ENCODE peak calls at places on chromosomes 2 and 18, in five cellular contexts. One of them, this sample, is unnamed.

GRCh38 chr18:22185298-22185697 is 15.9 kb downstream of the GATA6 start:
- DNase-seq in activated effector memory CD4-positive, alpha-beta T cell treated with anti-CD3 and anti-CD28 coated beads, Interleukin-2, amount 50 U/mL, for 16 hours: no peak
- DNase-seq in T-helper 9 cell: no peak
- DNase-seq in T-helper 1 cell: no peak
- DNase-seq in GM19239: no peak
- DNase-seq in this sample: no peak

GRCh38 chr2:24724111-24724775 is 68.9 kb downstream of the PTRHD1 start:
- DNase-seq in T-helper 1 cell: no peak
- DNase-seq in T-helper 9 cell: no peak
- DNase-seq in GM19239: no peak
- DNase-seq in activated effector memory CD4-positive, alpha-beta T cell treated with anti-CD3 and anti-CD28 coated beads, Interleukin-2, amount 50 U/mL, for 16 hours: no peak
- DNase-seq in this sample: no peak

GRCh38 chr2:51350100-51350499 is 318.2 kb upstream of the NRXN1 start:
- DNase-seq in T-helper 1 cell: no peak
- DNase-seq in GM19239: no peak
- DNase-seq in activated effector memory CD4-positive, alpha-beta T cell treated with anti-CD3 and anti-CD28 coated beads, Interleukin-2, amount 50 U/mL, for 16 hours: no peak
- DNase-seq in T-helper 9 cell: no peak
- DNase-seq in this sample: no peak

GRCh38 chr2:102618452-102619413 is 620 bp upstream of the SLC9A2 start:
- DNase-seq in activated effector memory CD4-positive, alpha-beta T cell treated with anti-CD3 and anti-CD28 coated beads, Interleukin-2, amount 50 U/mL, for 16 hours: no peak
- DNase-seq in T-helper 9 cell: no peak
- DNase-seq in T-helper 1 cell: no peak
- DNase-seq in GM19239: no peak
- DNase-seq in this sample: peak; percentile 27

GRCh38 chr18:8952796-8953760 is 149.4 kb upstream of the NDUFV2 start:
- DNase-seq in GM19239: no peak
- DNase-seq in activated effector memory CD4-positive, alpha-beta T cell treated with anti-CD3 and anti-CD28 coated beads, Interleukin-2, amount 50 U/mL, for 16 hours: no peak
- DNase-seq in T-helper 1 cell: no peak
- DNase-seq in T-helper 9 cell: no peak
- DNase-seq in this sample: no peak

GRCh38 chr2:153873062-153874048 is 1.6 kb downstream of the GALNT13 start:
- DNase-seq in T-helper 9 cell: no peak
- DNase-seq in GM19239: no peak
- DNase-seq in T-helper 1 cell: no peak
- DNase-seq in activated effector memory CD4-positive, alpha-beta T cell treated with anti-CD3 and anti-CD28 coated beads, Interleukin-2, amount 50 U/mL, for 16 hours: no peak
- DNase-seq in this sample: no peak

GRCh38 chr2:215171151-215171550 is 32.7 kb upstream of the ABCA12 start:
- DNase-seq in GM19239: no peak
- DNase-seq in T-helper 1 cell: no peak
- DNase-seq in activated effector memory CD4-positive, alpha-beta T cell treated with anti-CD3 and anti-CD28 coated beads, Interleukin-2, amount 50 U/mL, for 16 hours: no peak
- DNase-seq in T-helper 9 cell: no peak
- DNase-seq in this sample: peak; percentile 52

GRCh38 chr2:217908544-217908943 is 94.3 kb downstream of the TNS1 start:
- DNase-seq in activated effector memory CD4-positive, alpha-beta T cell treated with anti-CD3 and anti-CD28 coated beads, Interleukin-2, amount 50 U/mL, for 16 hours: no peak
- DNase-seq in T-helper 9 cell: no peak
- DNase-seq in GM19239: no peak
- DNase-seq in T-helper 1 cell: no peak
- DNase-seq in this sample: no peak

GRCh38 chr2:226911932-226912331 is 76.1 kb downstream of the RHBDD1 start:
- DNase-seq in GM19239: no peak
- DNase-seq in T-helper 9 cell: no peak
- DNase-seq in activated effector memory CD4-positive, alpha-beta T cell treated with anti-CD3 and anti-CD28 coated beads, Interleukin-2, amount 50 U/mL, for 16 hours: no peak
- DNase-seq in T-helper 1 cell: no peak
- DNase-seq in this sample: peak; percentile 12

GRCh38 chr18:38025433-38026038 is 459.9 kb upstream of the CELF4 start:
- DNase-seq in T-helper 1 cell: no peak
- DNase-seq in T-helper 9 cell: no peak
- DNase-seq in GM19239: no peak
- DNase-seq in activated effector memory CD4-positive, alpha-beta T cell treated with anti-CD3 and anti-CD28 coated beads, Interleukin-2, amount 50 U/mL, for 16 hours: no peak
- DNase-seq in this sample: no peak

GRCh38 chr2:216985658-216986141 is 125.8 kb upstream of the TNP1 start:
- DNase-seq in activated effector memory CD4-positive, alpha-beta T cell treated with anti-CD3 and anti-CD28 coated beads, Interleukin-2, amount 50 U/mL, for 16 hours: no peak
- DNase-seq in GM19239: no peak
- DNase-seq in T-helper 1 cell: no peak
- DNase-seq in T-helper 9 cell: no peak
- DNase-seq in this sample: no peak

GRCh38 chr2:535222-535621 is 142.0 kb downstream of the TMEM18 start:
- DNase-seq in GM19239: no peak
- DNase-seq in T-helper 9 cell: no peak
- DNase-seq in activated effector memory CD4-positive, alpha-beta T cell treated with anti-CD3 and anti-CD28 coated beads, Interleukin-2, amount 50 U/mL, for 16 hours: no peak
- DNase-seq in T-helper 1 cell: no peak
- DNase-seq in this sample: no peak

GRCh38 chr2:96264656-96265348 is 995 bp downstream of the TMEM127 start:
- DNase-seq in GM19239: peak; percentile 48
- DNase-seq in activated effector memory CD4-positive, alpha-beta T cell treated with anti-CD3 and anti-CD28 coated beads, Interleukin-2, amount 50 U/mL, for 16 hours: no peak
- DNase-seq in T-helper 1 cell: peak; percentile 32
- DNase-seq in T-helper 9 cell: peak; percentile 5
- DNase-seq in this sample: peak; percentile 35

GRCh38 chr2:180562378-180562777 is 418.0 kb upstream of the UBE2E3 start:
- DNase-seq in activated effector memory CD4-positive, alpha-beta T cell treated with anti-CD3 and anti-CD28 coated beads, Interleukin-2, amount 50 U/mL, for 16 hours: no peak
- DNase-seq in T-helper 9 cell: no peak
- DNase-seq in GM19239: no peak
- DNase-seq in T-helper 1 cell: no peak
- DNase-seq in this sample: no peak

GRCh38 chr2:71564361-71564760 is 111.0 kb downstream of the DYSF start:
- DNase-seq in T-helper 1 cell: no peak
- DNase-seq in T-helper 9 cell: no peak
- DNase-seq in GM19239: no peak
- DNase-seq in activated effector memory CD4-positive, alpha-beta T cell treated with anti-CD3 and anti-CD28 coated beads, Interleukin-2, amount 50 U/mL, for 16 hours: no peak
- DNase-seq in this sample: no peak

GRCh38 chr2:23673830-23674679 is 252.9 kb downstream of the ATAD2B start:
- DNase-seq in GM19239: no peak
- DNase-seq in activated effector memory CD4-positive, alpha-beta T cell treated with anti-CD3 and anti-CD28 coated beads, Interleukin-2, amount 50 U/mL, for 16 hours: no peak
- DNase-seq in T-helper 1 cell: no peak
- DNase-seq in T-helper 9 cell: no peak
- DNase-seq in this sample: no peak

GRCh38 chr18:80115035-80115434 is 6.0 kb downstream of the ADNP2 start:
- DNase-seq in activated effector memory CD4-positive, alpha-beta T cell treated with anti-CD3 and anti-CD28 coated beads, Interleukin-2, amount 50 U/mL, for 16 hours: no peak
- DNase-seq in GM19239: no peak
- DNase-seq in T-helper 9 cell: no peak
- DNase-seq in T-helper 1 cell: no peak
- DNase-seq in this sample: no peak

GRCh38 chr2:166138144-166138543 is 10.3 kb upstream of the SCN1A start:
- DNase-seq in T-helper 1 cell: no peak
- DNase-seq in activated effector memory CD4-positive, alpha-beta T cell treated with anti-CD3 and anti-CD28 coated beads, Interleukin-2, amount 50 U/mL, for 16 hours: no peak
- DNase-seq in GM19239: no peak
- DNase-seq in T-helper 9 cell: no peak
- DNase-seq in this sample: no peak

GRCh38 chr2:224957540-224958465 is 84.5 kb downstream of the DOCK10 start:
- DNase-seq in GM19239: peak; percentile 46
- DNase-seq in T-helper 1 cell: peak; percentile 63
- DNase-seq in T-helper 9 cell: no peak
- DNase-seq in activated effector memory CD4-positive, alpha-beta T cell treated with anti-CD3 and anti-CD28 coated beads, Interleukin-2, amount 50 U/mL, for 16 hours: no peak
- DNase-seq in this sample: no peak

GRCh38 chr2:217830061-217830460 is 172.7 kb downstream of the TNS1 start:
- DNase-seq in T-helper 1 cell: no peak
- DNase-seq in activated effector memory CD4-positive, alpha-beta T cell treated with anti-CD3 and anti-CD28 coated beads, Interleukin-2, amount 50 U/mL, for 16 hours: no peak
- DNase-seq in GM19239: no peak
- DNase-seq in T-helper 9 cell: no peak
- DNase-seq in this sample: no peak

GRCh38 chr2:227570615-227571014 is 28.1 kb upstream of the SCYGR2 start:
- DNase-seq in activated effector memory CD4-positive, alpha-beta T cell treated with anti-CD3 and anti-CD28 coated beads, Interleukin-2, amount 50 U/mL, for 16 hours: no peak
- DNase-seq in T-helper 9 cell: no peak
- DNase-seq in GM19239: no peak
- DNase-seq in T-helper 1 cell: no peak
- DNase-seq in this sample: no peak

GRCh38 chr2:82320296-82320695 is 2015.7 kb upstream of the LRRTM1 start:
- DNase-seq in T-helper 9 cell: no peak
- DNase-seq in T-helper 1 cell: no peak
- DNase-seq in GM19239: no peak
- DNase-seq in activated effector memory CD4-positive, alpha-beta T cell treated with anti-CD3 and anti-CD28 coated beads, Interleukin-2, amount 50 U/mL, for 16 hours: no peak
- DNase-seq in this sample: no peak

GRCh38 chr2:127675335-127676261 is at the start of gene LIMS2:
- DNase-seq in GM19239: no peak
- DNase-seq in T-helper 1 cell: no peak
- DNase-seq in T-helper 9 cell: no peak
- DNase-seq in activated effector memory CD4-positive, alpha-beta T cell treated with anti-CD3 and anti-CD28 coated beads, Interleukin-2, amount 50 U/mL, for 16 hours: peak; percentile 52
- DNase-seq in this sample: peak; percentile 41

GRCh38 chr18:26977791-26978190 is 112.3 kb upstream of the AQP4 start:
- DNase-seq in T-helper 1 cell: no peak
- DNase-seq in GM19239: no peak
- DNase-seq in activated effector memory CD4-positive, alpha-beta T cell treated with anti-CD3 and anti-CD28 coated beads, Interleukin-2, amount 50 U/mL, for 16 hours: no peak
- DNase-seq in T-helper 9 cell: no peak
- DNase-seq in this sample: no peak

GRCh38 chr2:167264380-167264779 is 376.1 kb downstream of the XIRP2 start:
- DNase-seq in GM19239: no peak
- DNase-seq in T-helper 1 cell: no peak
- DNase-seq in T-helper 9 cell: no peak
- DNase-seq in activated effector memory CD4-positive, alpha-beta T cell treated with anti-CD3 and anti-CD28 coated beads, Interleukin-2, amount 50 U/mL, for 16 hours: no peak
- DNase-seq in this sample: no peak

GRCh38 chr2:160293401-160293911 is 93.4 kb upstream of the ITGB6 start:
- DNase-seq in GM19239: no peak
- DNase-seq in activated effector memory CD4-positive, alpha-beta T cell treated with anti-CD3 and anti-CD28 coated beads, Interleukin-2, amount 50 U/mL, for 16 hours: no peak
- DNase-seq in T-helper 9 cell: no peak
- DNase-seq in T-helper 1 cell: no peak
- DNase-seq in this sample: peak; percentile 65

GRCh38 chr2:165401285-165401852 is 68.1 kb upstream of the CSRNP3 start:
- DNase-seq in GM19239: no peak
- DNase-seq in T-helper 1 cell: peak; percentile 40
- DNase-seq in T-helper 9 cell: no peak
- DNase-seq in activated effector memory CD4-positive, alpha-beta T cell treated with anti-CD3 and anti-CD28 coated beads, Interleukin-2, amount 50 U/mL, for 16 hours: no peak
- DNase-seq in this sample: peak; percentile 51

GRCh38 chr2:196534533-196534932 is 105.0 kb upstream of the CCDC150 start:
- DNase-seq in T-helper 9 cell: no peak
- DNase-seq in GM19239: no peak
- DNase-seq in T-helper 1 cell: no peak
- DNase-seq in activated effector memory CD4-positive, alpha-beta T cell treated with anti-CD3 and anti-CD28 coated beads, Interleukin-2, amount 50 U/mL, for 16 hours: no peak
- DNase-seq in this sample: no peak

GRCh38 chr18:75728621-75729020 is 301.1 kb upstream of the SMIM21 start:
- DNase-seq in activated effector memory CD4-positive, alpha-beta T cell treated with anti-CD3 and anti-CD28 coated beads, Interleukin-2, amount 50 U/mL, for 16 hours: no peak
- DNase-seq in GM19239: no peak
- DNase-seq in T-helper 1 cell: no peak
- DNase-seq in T-helper 9 cell: no peak
- DNase-seq in this sample: no peak

GRCh38 chr2:104851236-104852160 is 2.4 kb upstream of the POU3F3 start:
- DNase-seq in T-helper 9 cell: no peak
- DNase-seq in GM19239: no peak
- DNase-seq in T-helper 1 cell: no peak
- DNase-seq in activated effector memory CD4-positive, alpha-beta T cell treated with anti-CD3 and anti-CD28 coated beads, Interleukin-2, amount 50 U/mL, for 16 hours: no peak
- DNase-seq in this sample: no peak

GRCh38 chr2:203586696-203587095 is 51.6 kb upstream of the RAPH1 start:
- DNase-seq in T-helper 1 cell: no peak
- DNase-seq in T-helper 9 cell: no peak
- DNase-seq in GM19239: no peak
- DNase-seq in activated effector memory CD4-positive, alpha-beta T cell treated with anti-CD3 and anti-CD28 coated beads, Interleukin-2, amount 50 U/mL, for 16 hours: no peak
- DNase-seq in this sample: no peak

This sample was measured in Daoy.